ENCODE peak calls at places on chromosomes 7 and 10, in five cellular contexts. D is neuronal stem cell; L is NCI-H2029 treated with DMSO at 0.1 percent for 48 hours; B is activated T-helper 1 cell treated with anti-CD3 and anti-CD28 coated beads, Interleukin-2, amount 50 U/mL, for 16 hours; S is stimulated activated naive CD8-positive, alpha-beta T cell treated with anti-CD3 and anti-CD28 coated beads, Interleukin-15, Interleukin-2, amounts not matched to agents 100 U/mL and 50 U/mL, for 24 hours. V is an unnamed sample.

GRCh38 chr7:149317986-149318672 is 56.1 kb downstream of the ZNF783 start:
- DNase-seq in S (no peak), B (no peak), L (no peak), D (no peak), V (no peak)

GRCh38 chr10:24349379-24350110 is 140.6 kb downstream of the KIAA1217 start:
- DNase-seq in B (no peak), D (no peak), S (no peak), L (no peak), V (no peak)

GRCh38 chr7:87574630-87575029 is 26.1 kb downstream of the ABCB1 start:
- DNase-seq in D (no peak), S (no peak), L (no peak), B (no peak), V (no peak)

GRCh38 chr7:2717293-2717904 is 29.4 kb downstream of the AMZ1 start:
- DNase-seq in D (no peak), L (peak), B (no peak), S (no peak), V (no peak)

GRCh38 chr7:7122033-7122478 is 60.3 kb upstream of the C1GALT1 start:
- DNase-seq in S (no peak), L (no peak), D (no peak), B (no peak), V (no peak)

GRCh38 chr10:63515002-63515763 is 6.0 kb upstream of the REEP3 start:
- DNase-seq in L (no peak), B (no peak), S (peak), D (no peak), V (peak)

GRCh38 chr7:38744746-38745145 is 113.6 kb upstream of the AMPH start:
- DNase-seq in S (no peak), D (no peak), B (no peak), L (no peak), V (no peak)

GRCh38 chr10:128062837-128063563 is 63.2 kb downstream of the MKI67 start:
- DNase-seq in L (no peak), S (peak), D (no peak), B (no peak), V (no peak)

GRCh38 chr7:104137971-104138370 is 69.8 kb downstream of the ORC5 start:
- DNase-seq in L (no peak), B (no peak), S (no peak), D (peak), V (peak)

GRCh38 chr10:133124357-133125211 is 35.4 kb upstream of the KNDC1 start:
- DNase-seq in S (peak), B (no peak), L (no peak), D (peak), V (peak)

GRCh38 chr10:10794776-10795175 is 222.9 kb upstream of the CELF2 start:
- DNase-seq in D (no peak), L (no peak), S (no peak), B (no peak), V (no peak)

GRCh38 chr7:139456511-139456910 is 27.0 kb downstream of the KLRG2 start:
- DNase-seq in D (no peak), B (no peak), S (no peak), L (no peak), V (no peak)

GRCh38 chr10:14261341-14261740 is 69.4 kb downstream of the FRMD4A start:
- DNase-seq in S (no peak), L (no peak), D (no peak), B (no peak), V (no peak)

GRCh38 chr10:22679608-22680007 is 34.8 kb downstream of the PIP4K2A start:
- DNase-seq in L (no peak), S (no peak), D (no peak), B (no peak), V (no peak)

GRCh38 chr10:126935263-126935946 is 30.2 kb downstream of the DOCK1 start:
- DNase-seq in L (no peak), B (no peak), D (no peak), S (no peak), V (no peak)

V was measured in neural progenitor cell.